ENCODE peak calls at places on chromosomes 2 and 18, in eight cellular contexts. H is HL-60; S is nephron progenitor cell; F is prostate gland; I is CD4-positive, alpha-beta T cell; K is right lobe of liver; U is CD8-positive, alpha-beta T cell; V is colonic mucosa. W is an unnamed sample.

GRCh38 chr2:190996338-190996946 is 17.5 kb downstream of the STAT1 start:
- DNase-seq in K (no peak), I (no peak), V (no peak), S (no peak), U (no peak), H (peak), F (no peak), W (peak)

GRCh38 chr2:12883911-12884310 is 167.2 kb downstream of the TRIB2 start:
- DNase-seq in K (no peak), F (no peak), I (no peak), V (no peak), U (no peak), H (no peak), S (no peak), W (no peak)

GRCh38 chr2:239724194-239724849 is 300.8 kb downstream of the NDUFA10 start:
- DNase-seq in H (no peak), K (peak), U (no peak), F (no peak), S (no peak), I (no peak), V (no peak), W (no peak)

GRCh38 chr2:95349568-95350319 is 52.6 kb downstream of the KCNIP3 start:
- DNase-seq in I (no peak), V (peak), H (no peak), U (no peak), F (no peak), K (no peak), S (no peak), W (no peak)

GRCh38 chr18:44958450-44958849 is 277.8 kb downstream of the SETBP1 start:
- DNase-seq in S (no peak), I (no peak), H (no peak), K (no peak), V (no peak), U (no peak), F (no peak), W (no peak)

GRCh38 chr2:117571590-117572349 is 242.7 kb upstream of the DDX18 start:
- DNase-seq in K (no peak), S (no peak), F (no peak), V (no peak), U (no peak), H (no peak), I (no peak), W (no peak)

GRCh38 chr2:225889452-225889851 is 489.9 kb downstream of the NYAP2 start:
- DNase-seq in S (no peak), U (no peak), K (no peak), I (no peak), H (peak), V (peak), F (peak), W (no peak)

GRCh38 chr2:221570321-221571107 is 1.6 kb downstream of the EPHA4 start:
- DNase-seq in H (no peak), K (no peak), V (peak), I (peak), S (peak), U (no peak), F (peak), W (no peak)

GRCh38 chr2:189658281-189658680 is 3.0 kb upstream of the ASNSD1 start:
- DNase-seq in U (no peak), V (no peak), F (no peak), S (no peak), I (no peak), H (no peak), K (no peak), W (no peak)

GRCh38 chr2:12763486-12763885 is 46.8 kb downstream of the TRIB2 start:
- DNase-seq in H (no peak), I (no peak), U (no peak), K (no peak), S (no peak), V (no peak), F (no peak), W (no peak)

DNA sequence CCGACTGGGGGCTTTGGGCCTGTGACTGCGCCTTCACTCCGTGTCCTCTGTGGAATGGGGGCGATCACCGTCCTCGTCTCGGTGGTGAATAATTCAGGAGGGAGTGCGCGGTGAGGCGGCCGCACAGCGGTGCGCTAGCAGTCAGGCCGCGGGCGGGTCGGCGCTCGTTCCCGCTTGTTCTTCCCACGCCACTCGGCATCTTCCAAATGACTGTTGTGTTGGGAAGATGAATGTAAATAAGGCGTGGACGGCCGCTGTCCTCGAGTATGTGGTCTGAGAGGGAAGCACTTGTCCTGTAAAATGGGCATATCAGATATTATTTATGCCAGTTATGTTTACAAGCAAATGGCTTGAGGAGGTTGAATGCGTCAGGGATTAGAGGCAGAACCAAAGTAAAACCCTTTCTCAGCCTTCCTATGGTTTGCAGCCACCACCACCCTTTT is 607 bp upstream of the VPS4B start:
- DNase-seq in U (no peak), S (no peak), K (no peak), I (no peak), V (no peak), H (no peak), F (no peak), W (no peak)
- TF ChIP-seq CTCF in U (no peak), S (no peak), K (no peak), I (no peak), V (no peak), H (no peak), F (peak), W (no peak)

GRCh38 chr2:194319222-194319992 is 1337.6 kb upstream of the SLC39A10 start:
- DNase-seq in I (no peak), F (no peak), U (no peak), S (no peak), V (no peak), K (no peak), H (no peak), W (no peak)
- TF ChIP-seq CTCF in I (no peak), F (no peak), U (no peak), S (no peak), V (no peak), K (peak), H (peak), W (no peak)

GRCh38 chr2:216064684-216065083 is 16.9 kb downstream of the PECR start:
- DNase-seq in I (no peak), S (no peak), F (no peak), H (no peak), K (no peak), U (no peak), V (no peak), W (no peak)

GRCh38 chr2:216069028-216069427 is 12.6 kb downstream of the PECR start:
- DNase-seq in F (no peak), H (no peak), V (no peak), U (no peak), K (no peak), I (no peak), S (no peak), W (no peak)

GRCh38 chr2:216066255-216066654 is 15.4 kb downstream of the PECR start:
- DNase-seq in F (no peak), U (no peak), I (no peak), H (no peak), S (no peak), K (no peak), V (no peak), W (no peak)

GRCh38 chr2:216059233-216059834 is 22.3 kb downstream of the PECR start:
- DNase-seq in U (no peak), F (no peak), H (no peak), S (no peak), I (no peak), K (no peak), V (no peak), W (no peak)

GRCh38 chr2:216064014-216064630 is 17.5 kb downstream of the PECR start:
- DNase-seq in I (no peak), F (no peak), U (no peak), V (no peak), S (no peak), K (no peak), H (no peak), W (no peak)
- TF ChIP-seq CTCF in I (peak), F (no peak), U (no peak), V (no peak), S (no peak), K (no peak), H (no peak), W (peak)

DNA sequence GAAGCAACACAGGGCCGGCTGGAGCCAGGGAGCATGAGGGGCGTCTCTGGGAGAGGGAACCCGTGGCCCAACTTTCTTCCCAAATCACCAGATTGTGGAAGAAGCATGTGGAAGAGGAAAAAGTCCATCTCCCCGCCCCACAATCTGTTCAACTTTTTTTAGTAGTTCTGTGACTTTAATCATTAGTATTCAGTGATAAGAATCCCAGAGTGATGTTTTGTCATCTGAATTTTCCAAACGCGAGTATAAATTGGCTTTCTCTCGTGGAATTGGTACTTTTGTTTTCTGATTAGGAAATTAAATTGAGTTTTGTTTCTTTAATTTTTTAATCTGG is 134.9 kb upstream of the EPC2 start:
- DNase-seq in I (no peak), U (no peak), K (no peak), S (no peak), F (no peak), V (no peak), H (no peak), W (no peak)
- TF ChIP-seq CTCF in I (no peak), U (peak), K (no peak), S (peak), F (no peak), V (no peak), H (no peak), W (no peak)

GRCh38 chr2:84701880-84702279 is 179.0 kb downstream of the TRABD2A start:
- DNase-seq in S (no peak), H (no peak), V (no peak), U (no peak), K (no peak), F (no peak), I (no peak), W (no peak)
- TF ChIP-seq CTCF in S (no peak), H (no peak), V (no peak), U (no peak), K (no peak), F (no peak), I (no peak), W (no peak)

DNA sequence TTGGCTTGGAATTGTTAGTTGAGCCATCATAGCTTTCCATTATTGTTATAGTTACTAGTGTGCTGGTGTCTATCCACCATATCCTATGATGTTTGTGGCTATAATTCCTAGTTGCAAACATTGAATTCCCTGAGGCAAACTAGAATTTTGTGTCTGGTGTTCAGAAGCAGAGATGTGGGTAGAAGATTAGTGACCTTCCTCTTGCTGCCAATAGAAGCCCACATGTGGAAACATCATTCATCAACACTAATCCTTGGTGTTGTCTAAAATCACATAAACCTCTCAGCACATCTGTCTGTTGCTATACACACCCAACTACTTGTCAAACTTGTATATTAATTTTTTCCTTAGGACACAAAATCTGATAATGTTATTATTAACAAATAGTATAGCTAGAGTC is 374.1 kb downstream of the TGIF1 start:
- DNase-seq in V (no peak), K (no peak), S (no peak), H (no peak), I (no peak), U (no peak), F (no peak), W (no peak)
- TF ChIP-seq CTCF in V (no peak), K (no peak), S (no peak), H (no peak), I (no peak), U (no peak), F (no peak), W (no peak)

GRCh38 chr2:99468155-99468554 is 21.7 kb downstream of the REV1 start:
- DNase-seq in V (no peak), F (no peak), H (no peak), I (no peak), U (no peak), K (no peak), S (no peak), W (no peak)
- TF ChIP-seq CTCF in V (no peak), F (no peak), H (no peak), I (no peak), U (no peak), K (no peak), S (no peak), W (no peak)